ENCODE peak calls at places on chromosomes 13 and 19, in eight cellular contexts. One of them, this sample, is unnamed.
A peak's percentile ranks its signal among the peaks of the same experiment; 100 is the strongest.

GRCh38 chr19:3149089-3149488 is 13.3 kb downstream of the GNA15 start:
- DNase-seq in AG09319: no peak
- DNase-seq in GM10248: no peak
- DNase-seq in cardiac fibroblast: no peak
- DNase-seq in brain microvascular endothelial cell: no peak
- DNase-seq in PC-3: no peak
- DNase-seq in fibroblast of lung: no peak
- DNase-seq in WTC11: no peak
- DNase-seq in this sample: no peak

GRCh38 chr19:17528610-17529009 is 17.2 kb downstream of the PGLS start:
- DNase-seq in fibroblast of lung: no peak
- DNase-seq in brain microvascular endothelial cell: no peak
- DNase-seq in cardiac fibroblast: no peak
- DNase-seq in WTC11: no peak
- DNase-seq in GM10248: no peak
- DNase-seq in PC-3: no peak
- DNase-seq in AG09319: no peak
- DNase-seq in this sample: no peak

GRCh38 chr19:4592445-4592844 is 33.0 kb upstream of the SEMA6B start:
- DNase-seq in AG09319: no peak
- DNase-seq in PC-3: no peak
- DNase-seq in GM10248: no peak
- DNase-seq in brain microvascular endothelial cell: no peak
- DNase-seq in cardiac fibroblast: no peak
- DNase-seq in fibroblast of lung: no peak
- DNase-seq in WTC11: no peak
- DNase-seq in this sample: no peak

GRCh38 chr13:91544723-91545122 is 146.3 kb downstream of the GPC5 start:
- DNase-seq in GM10248: no peak
- DNase-seq in PC-3: no peak
- DNase-seq in WTC11: peak; percentile 47
- DNase-seq in brain microvascular endothelial cell: no peak
- DNase-seq in fibroblast of lung: no peak
- DNase-seq in cardiac fibroblast: no peak
- DNase-seq in AG09319: no peak
- DNase-seq in this sample: no peak

GRCh38 chr13:77919351-77920294 is 992 bp upstream of the EDNRB start:
- DNase-seq in GM10248: no peak
- DNase-seq in AG09319: no peak
- DNase-seq in cardiac fibroblast: peak; percentile 42
- DNase-seq in brain microvascular endothelial cell: peak; percentile 14
- DNase-seq in fibroblast of lung: peak; percentile 35
- DNase-seq in PC-3: no peak
- DNase-seq in WTC11: peak; percentile 61
- DNase-seq in this sample: no peak

GRCh38 chr13:99179460-99179859 is 21.2 kb upstream of the UBAC2 start:
- DNase-seq in brain microvascular endothelial cell: no peak
- DNase-seq in PC-3: no peak
- DNase-seq in cardiac fibroblast: no peak
- DNase-seq in fibroblast of lung: no peak
- DNase-seq in WTC11: no peak
- DNase-seq in GM10248: no peak
- DNase-seq in AG09319: no peak
- DNase-seq in this sample: no peak

GRCh38 chr19:33409035-33409434 is 35.5 kb downstream of the CEBPG start:
- DNase-seq in cardiac fibroblast: no peak
- DNase-seq in fibroblast of lung: no peak
- DNase-seq in brain microvascular endothelial cell: no peak
- DNase-seq in PC-3: no peak
- DNase-seq in AG09319: no peak
- DNase-seq in GM10248: no peak
- DNase-seq in WTC11: no peak
- DNase-seq in this sample: no peak

GRCh38 chr13:49646688-49647087 is 18.4 kb downstream of the ARL11 start:
- DNase-seq in cardiac fibroblast: no peak
- DNase-seq in brain microvascular endothelial cell: no peak
- DNase-seq in GM10248: no peak
- DNase-seq in fibroblast of lung: no peak
- DNase-seq in AG09319: no peak
- DNase-seq in WTC11: no peak
- DNase-seq in PC-3: no peak
- DNase-seq in this sample: no peak

GRCh38 chr13:44967656-44968451 is 21.4 kb downstream of the NUFIP1 start:
- DNase-seq in brain microvascular endothelial cell: peak; percentile 40
- DNase-seq in cardiac fibroblast: peak; percentile 57
- DNase-seq in AG09319: no peak
- DNase-seq in fibroblast of lung: peak; percentile 39
- DNase-seq in WTC11: no peak
- DNase-seq in PC-3: peak; percentile 18
- DNase-seq in GM10248: no peak
- DNase-seq in this sample: peak; percentile 5

GRCh38 chr13:75432045-75432444 is 49.9 kb downstream of the TBC1D4 start:
- DNase-seq in GM10248: no peak
- DNase-seq in WTC11: no peak
- DNase-seq in brain microvascular endothelial cell: no peak
- DNase-seq in AG09319: no peak
- DNase-seq in cardiac fibroblast: peak; percentile 26
- DNase-seq in PC-3: no peak
- DNase-seq in fibroblast of lung: no peak
- DNase-seq in this sample: no peak

GRCh38 chr13:25981060-25981459 is 70.8 kb downstream of the SHISA2 start:
- DNase-seq in WTC11: no peak
- DNase-seq in PC-3: no peak
- DNase-seq in cardiac fibroblast: no peak
- DNase-seq in fibroblast of lung: no peak
- DNase-seq in brain microvascular endothelial cell: no peak
- DNase-seq in GM10248: no peak
- DNase-seq in AG09319: no peak
- DNase-seq in this sample: no peak

GRCh38 chr13:25982908-25983307 is 68.9 kb downstream of the SHISA2 start:
- DNase-seq in cardiac fibroblast: no peak
- DNase-seq in WTC11: no peak
- DNase-seq in fibroblast of lung: no peak
- DNase-seq in AG09319: no peak
- DNase-seq in brain microvascular endothelial cell: no peak
- DNase-seq in GM10248: no peak
- DNase-seq in PC-3: no peak
- DNase-seq in this sample: no peak

GRCh38 chr13:25978961-25979360 is 72.9 kb downstream of the SHISA2 start:
- DNase-seq in WTC11: no peak
- DNase-seq in AG09319: no peak
- DNase-seq in GM10248: no peak
- DNase-seq in PC-3: no peak
- DNase-seq in cardiac fibroblast: no peak
- DNase-seq in fibroblast of lung: no peak
- DNase-seq in brain microvascular endothelial cell: no peak
- DNase-seq in this sample: no peak

GRCh38 chr13:25977671-25978070 is 74.1 kb downstream of the SHISA2 start:
- DNase-seq in GM10248: no peak
- DNase-seq in brain microvascular endothelial cell: no peak
- DNase-seq in PC-3: no peak
- DNase-seq in cardiac fibroblast: no peak
- DNase-seq in AG09319: no peak
- DNase-seq in fibroblast of lung: no peak
- DNase-seq in WTC11: no peak
- DNase-seq in this sample: no peak

DNA sequence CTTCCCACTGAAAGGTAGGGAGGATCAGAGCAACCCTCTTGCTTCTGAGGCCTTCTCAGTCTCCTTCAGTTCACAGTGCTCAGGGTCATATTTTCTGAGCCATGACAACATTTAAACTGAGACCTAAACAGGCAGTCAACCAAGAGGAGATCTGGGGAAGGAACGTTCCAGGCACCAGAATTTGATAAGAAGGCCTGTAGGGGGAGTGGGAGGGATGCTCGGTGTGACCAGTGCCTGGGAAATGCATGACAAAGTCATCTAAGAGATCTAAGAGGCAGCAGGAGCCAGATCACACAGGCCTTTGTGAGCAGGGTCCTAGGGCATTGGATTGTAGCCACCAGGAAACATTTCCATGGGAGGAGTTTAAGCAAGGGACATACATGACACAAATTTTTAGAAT is 71.6 kb downstream of the SHISA2 start:
- DNase-seq in GM10248: no peak
- DNase-seq in fibroblast of lung: peak; percentile 10
- DNase-seq in brain microvascular endothelial cell: peak; percentile 49
- DNase-seq in cardiac fibroblast: peak; percentile 22
- DNase-seq in WTC11: peak; percentile 58
- DNase-seq in PC-3: peak; percentile 47
- DNase-seq in AG09319: no peak
- DNase-seq in this sample: peak; percentile 43
- TF ChIP-seq CTCF in GM10248: no peak
- TF ChIP-seq CTCF in fibroblast of lung: peak; percentile 42
- TF ChIP-seq CTCF in brain microvascular endothelial cell: peak; percentile 71
- TF ChIP-seq CTCF in cardiac fibroblast: peak; percentile 22
- TF ChIP-seq CTCF in WTC11: no peak
- TF ChIP-seq CTCF in PC-3: peak; percentile 55
- TF ChIP-seq CTCF in AG09319: peak; percentile 10
- TF ChIP-seq CTCF in this sample: no peak

GRCh38 chr13:25733061-25733491 is 318.7 kb downstream of the SHISA2 start:
- DNase-seq in AG09319: no peak
- DNase-seq in brain microvascular endothelial cell: peak; percentile 61
- DNase-seq in PC-3: peak; percentile 68
- DNase-seq in fibroblast of lung: peak; percentile 85
- DNase-seq in cardiac fibroblast: peak; percentile 41
- DNase-seq in WTC11: no peak
- DNase-seq in GM10248: no peak
- DNase-seq in this sample: peak; percentile 61
- TF ChIP-seq CTCF in AG09319: no peak
- TF ChIP-seq CTCF in brain microvascular endothelial cell: no peak
- TF ChIP-seq CTCF in PC-3: no peak
- TF ChIP-seq CTCF in fibroblast of lung: no peak
- TF ChIP-seq CTCF in cardiac fibroblast: no peak
- TF ChIP-seq CTCF in WTC11: no peak
- TF ChIP-seq CTCF in GM10248: no peak
- TF ChIP-seq CTCF in this sample: no peak

DNA sequence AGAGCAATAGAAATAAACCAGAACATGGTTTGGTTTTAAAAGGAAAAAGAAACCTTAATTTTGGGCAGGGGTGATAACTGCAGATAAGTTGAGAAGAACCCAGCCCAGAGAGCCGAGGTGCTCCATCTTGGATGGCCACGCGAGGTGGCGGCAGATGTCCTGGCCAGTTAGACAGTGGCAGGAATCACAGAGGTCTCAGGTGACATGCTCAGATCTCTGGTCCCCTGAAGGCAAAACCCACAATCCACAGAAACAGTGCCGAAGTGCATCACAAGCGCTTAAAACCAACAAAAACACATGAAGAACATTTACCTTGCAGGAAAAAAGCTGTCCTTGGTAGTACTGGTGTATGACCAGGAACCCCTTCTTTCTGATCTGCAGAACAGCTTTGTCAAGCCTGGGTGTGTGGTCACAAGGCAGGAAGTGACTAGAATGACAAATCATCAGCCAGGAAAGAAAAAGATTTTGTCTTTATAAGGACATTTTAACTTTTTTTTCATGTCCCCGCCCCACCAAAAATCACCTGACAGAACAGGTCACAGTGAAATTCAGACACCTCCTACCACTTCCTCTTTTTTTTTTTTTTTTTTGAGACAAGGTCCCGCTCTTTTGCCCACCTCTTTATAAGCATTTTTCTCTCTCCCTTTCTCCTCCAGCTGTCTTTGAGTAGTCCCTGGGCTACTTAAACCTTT is at the start of gene LCP1:
- DNase-seq in WTC11: no peak
- DNase-seq in GM10248: peak; percentile 75
- DNase-seq in PC-3: peak; percentile 83
- DNase-seq in AG09319: no peak
- DNase-seq in fibroblast of lung: no peak
- DNase-seq in brain microvascular endothelial cell: no peak
- DNase-seq in cardiac fibroblast: no peak
- DNase-seq in this sample: peak; percentile 5
- TF ChIP-seq CTCF in WTC11: no peak
- TF ChIP-seq CTCF in GM10248: no peak
- TF ChIP-seq CTCF in PC-3: no peak
- TF ChIP-seq CTCF in AG09319: no peak
- TF ChIP-seq CTCF in fibroblast of lung: no peak
- TF ChIP-seq CTCF in brain microvascular endothelial cell: no peak
- TF ChIP-seq CTCF in cardiac fibroblast: no peak
- TF ChIP-seq CTCF in this sample: no peak

DNA sequence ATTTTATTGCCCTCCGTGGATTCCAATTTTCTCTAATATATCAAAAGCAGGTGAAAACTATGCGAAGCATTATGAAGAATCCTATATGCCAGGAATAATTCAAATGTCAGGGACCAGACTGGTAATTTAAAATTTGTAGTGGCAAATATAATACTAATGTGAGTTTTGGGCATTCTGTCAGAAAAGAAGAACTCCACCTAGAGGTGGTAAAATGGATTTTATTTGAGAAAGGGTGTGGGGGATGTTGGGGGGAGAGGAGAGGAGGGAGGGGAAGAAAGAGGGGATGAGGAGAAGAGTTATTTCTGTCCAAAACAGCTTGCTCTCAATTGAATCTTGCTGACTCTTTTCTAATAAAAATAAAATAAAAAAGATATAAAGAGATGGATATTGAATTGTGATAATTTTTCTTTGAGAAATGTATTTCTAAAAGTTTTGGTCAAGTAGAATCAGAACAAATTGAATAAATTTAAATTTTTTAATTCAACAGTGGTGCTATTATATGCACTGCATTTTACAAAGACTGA is 929.3 kb upstream of the SLITRK5 start:
- DNase-seq in brain microvascular endothelial cell: no peak
- DNase-seq in fibroblast of lung: no peak
- DNase-seq in GM10248: no peak
- DNase-seq in AG09319: no peak
- DNase-seq in cardiac fibroblast: no peak
- DNase-seq in WTC11: no peak
- DNase-seq in PC-3: peak; percentile 24
- DNase-seq in this sample: no peak
- TF ChIP-seq CTCF in brain microvascular endothelial cell: peak; percentile 15
- TF ChIP-seq CTCF in fibroblast of lung: no peak
- TF ChIP-seq CTCF in GM10248: no peak
- TF ChIP-seq CTCF in AG09319: no peak
- TF ChIP-seq CTCF in cardiac fibroblast: no peak
- TF ChIP-seq CTCF in WTC11: no peak
- TF ChIP-seq CTCF in PC-3: peak; percentile 46
- TF ChIP-seq CTCF in this sample: no peak

GRCh38 chr13:41007359-41008118 is 11.6 kb downstream of the ELF1 start:
- DNase-seq in cardiac fibroblast: peak; percentile 38
- DNase-seq in AG09319: no peak
- DNase-seq in GM10248: no peak
- DNase-seq in brain microvascular endothelial cell: no peak
- DNase-seq in PC-3: peak; percentile 24
- DNase-seq in WTC11: no peak
- DNase-seq in fibroblast of lung: peak; percentile 16
- DNase-seq in this sample: peak; percentile 35
- TF ChIP-seq CTCF in cardiac fibroblast: no peak
- TF ChIP-seq CTCF in AG09319: no peak
- TF ChIP-seq CTCF in GM10248: no peak
- TF ChIP-seq CTCF in brain microvascular endothelial cell: no peak
- TF ChIP-seq CTCF in PC-3: no peak
- TF ChIP-seq CTCF in WTC11: no peak
- TF ChIP-seq CTCF in fibroblast of lung: no peak
- TF ChIP-seq CTCF in this sample: no peak

DNA sequence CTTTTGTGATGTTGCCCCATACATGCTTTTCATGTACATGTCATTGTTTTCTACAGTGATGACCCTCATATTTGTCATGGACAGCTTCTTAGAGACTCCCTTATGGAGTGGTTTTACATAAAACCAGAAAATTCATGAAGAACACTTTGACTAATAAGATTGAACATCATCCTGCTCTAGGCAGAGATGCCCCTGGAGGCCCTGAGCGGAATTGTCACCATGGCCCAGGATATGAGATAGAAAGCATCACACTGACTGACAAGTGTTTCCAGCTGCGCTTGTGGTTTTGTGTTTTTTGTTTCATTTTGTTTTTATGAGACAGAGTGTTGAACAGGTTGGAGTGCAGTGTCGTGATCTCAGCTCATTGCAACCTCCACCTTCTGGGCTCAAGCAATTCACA is 22.2 kb downstream of the ZNF701 start:
- DNase-seq in AG09319: no peak
- DNase-seq in PC-3: no peak
- DNase-seq in brain microvascular endothelial cell: no peak
- DNase-seq in WTC11: peak; percentile 18
- DNase-seq in fibroblast of lung: no peak
- DNase-seq in cardiac fibroblast: no peak
- DNase-seq in GM10248: no peak
- DNase-seq in this sample: no peak
- TF ChIP-seq CTCF in AG09319: no peak
- TF ChIP-seq CTCF in PC-3: no peak
- TF ChIP-seq CTCF in brain microvascular endothelial cell: no peak
- TF ChIP-seq CTCF in WTC11: no peak
- TF ChIP-seq CTCF in fibroblast of lung: no peak
- TF ChIP-seq CTCF in cardiac fibroblast: no peak
- TF ChIP-seq CTCF in GM10248: no peak
- TF ChIP-seq CTCF in this sample: no peak